ENCODE peak calls at places on chromosome 9, in six cellular contexts. Z is ovary, I is spleen, Q is stomach, A is esophagus squamous epithelium, J is gastrocnemius medialis. M is an unnamed sample. For H3K36me3, the result is how much of the 10 kb centered on the place peaks cover.

GRCh38 chr9:135075234-135076142 is 12.0 kb upstream of the OLFM1 start:
- DNase-seq in Z (peak), I (peak), Q (peak), A (no peak), J (no peak), M (peak)

GRCh38 chr9:126763130-126763764 is 41.6 kb upstream of the ZBTB43 start:
- DNase-seq in Z (no peak), I (no peak), Q (no peak), A (no peak), J (no peak), M (no peak)

GRCh38 chr9:33946779-33947535 is 101.7 kb downstream of the UBAP2 start:
- DNase-seq in Z (no peak), I (no peak), Q (no peak), A (no peak), J (no peak), M (no peak)

GRCh38 chr9:16869140-16869903 is 1.1 kb downstream of the BNC2 start:
- DNase-seq in Z (peak), I (no peak), Q (no peak), A (no peak), J (no peak), M (peak)

GRCh38 chr9:104944356-104944755 is 16.4 kb upstream of the ABCA1 start:
- DNase-seq in Z (no peak), I (no peak), Q (no peak), A (no peak), J (no peak), M (no peak)

GRCh38 chr9:104911029-104911607 is 16.8 kb downstream of the ABCA1 start:
- DNase-seq in Z (no peak), I (no peak), Q (no peak), A (no peak), J (no peak), M (no peak)

GRCh38 chr9:135862781-135863180 is 44.6 kb downstream of the CAMSAP1 start:
- DNase-seq in Z (no peak), I (no peak), Q (no peak), A (no peak), J (no peak), M (no peak)

GRCh38 chr9:68533678-68534077 is 7.0 kb downstream of the TMEM252 start:
- DNase-seq in Z (no peak), I (no peak), Q (no peak), A (no peak), J (no peak), M (no peak)

GRCh38 chr9:26243722-26244121 is 565.5 kb upstream of the TUSC1 start:
- DNase-seq in Z (no peak), I (no peak), Q (no peak), A (no peak), J (no peak), M (no peak)

GRCh38 chr9:97848237-97848581 is 4.8 kb upstream of the FOXE1 start:
- DNase-seq in Z (no peak), I (no peak), Q (no peak), A (no peak), J (no peak), M (no peak)

DNA sequence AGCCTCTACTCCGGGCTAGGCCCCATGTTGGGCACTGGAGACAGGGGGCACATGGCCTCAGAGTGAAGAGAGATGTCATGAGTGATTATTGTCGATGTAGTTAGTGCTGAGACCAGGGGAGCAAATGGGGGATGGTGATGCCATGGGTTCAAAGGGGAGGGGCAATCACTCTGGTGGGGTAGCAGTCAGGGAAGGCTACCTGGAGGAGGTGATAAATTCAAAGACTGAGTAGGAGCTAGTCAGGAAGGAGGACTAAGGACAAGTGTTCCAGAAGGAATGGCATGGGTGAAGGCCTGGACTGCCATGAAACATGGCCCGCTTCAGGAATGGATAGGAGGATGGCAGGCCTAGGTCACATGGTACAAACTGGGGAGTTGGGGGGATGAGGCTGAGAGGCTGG is 41.6 kb downstream of the C9orf50 start:
- DNase-seq in Z (no peak), I (no peak), Q (no peak), A (no peak), J (no peak), M (no peak)
- TF ChIP-seq POLR2A in Z (no peak), I (no peak), Q (no peak), A (no peak), J (no peak), M (no peak)

DNA sequence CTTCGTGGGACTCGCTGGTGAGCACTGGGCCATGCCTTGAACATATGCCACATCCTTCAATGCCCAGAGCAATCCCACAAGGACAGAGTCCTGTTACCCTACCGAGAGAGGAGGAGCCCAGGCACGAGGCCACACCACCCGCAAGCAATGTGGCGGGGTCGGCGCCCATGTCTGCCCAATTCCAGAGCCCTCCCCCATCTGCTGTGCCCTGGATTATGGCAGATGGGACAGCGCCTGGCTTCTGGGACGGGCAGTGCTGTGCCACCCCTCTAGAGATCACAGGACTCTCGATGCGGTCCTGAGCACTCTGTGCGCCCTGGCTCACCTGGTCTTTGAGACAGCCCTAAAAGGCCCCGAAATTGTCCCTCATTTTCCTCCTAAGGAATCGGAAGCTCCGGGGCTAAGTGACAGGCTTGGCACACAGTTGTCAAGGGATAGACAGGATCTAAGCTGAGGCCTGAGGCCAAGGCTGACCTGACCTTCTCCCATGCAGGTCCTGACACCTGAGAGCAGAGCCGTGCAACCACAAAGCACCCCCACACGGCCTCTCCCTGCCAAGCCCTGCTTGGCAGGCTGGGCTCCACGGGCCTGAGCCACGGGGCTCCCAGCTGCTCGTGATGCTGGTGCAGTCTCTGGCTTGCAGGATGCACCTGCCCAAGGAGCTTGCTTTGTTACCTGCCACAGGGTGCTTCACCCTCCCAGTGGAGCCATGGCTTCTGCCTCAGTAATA is 48.8 kb downstream of the PRRT1B start:
- DNase-seq in Z (no peak), I (no peak), Q (no peak), A (no peak), J (peak), M (no peak)
- H3K36me3 ChIP-seq in Z (under half), I (under half), Q (under half), A (under half), J (under half), M (under half)

GRCh38 chr9:20043461-20043860 is 254.6 kb upstream of the SLC24A2 start:
- DNase-seq in Z (no peak), I (no peak), Q (no peak), A (no peak), J (no peak), M (no peak)
- TF ChIP-seq CTCF in Z (no peak), I (no peak), Q (no peak), A (no peak), J (no peak), M (no peak)

GRCh38 chr9:78236511-78236950 is 656 bp downstream of the CEP78 start:
- DNase-seq in Z (no peak), I (no peak), Q (no peak), A (no peak), J (no peak), M (no peak)

GRCh38 chr9:78238061-78239038 is 2.5 kb downstream of the CEP78 start:
- DNase-seq in Z (no peak), I (no peak), Q (no peak), A (no peak), J (no peak), M (no peak)

GRCh38 chr9:78234810-78235209 is 1.1 kb upstream of the CEP78 start:
- DNase-seq in Z (no peak), I (no peak), Q (no peak), A (no peak), J (no peak), M (no peak)

GRCh38 chr9:78235296-78235770 is 542 bp upstream of the CEP78 start:
- DNase-seq in Z (no peak), I (no peak), Q (no peak), A (no peak), J (no peak), M (no peak)

GRCh38 chr9:78235771-78236510 is at the start of gene CEP78:
- DNase-seq in Z (peak), I (peak), Q (peak), A (peak), J (peak), M (peak)
- TF ChIP-seq POLR2A in Z (no peak), I (no peak), Q (peak), A (no peak), J (peak), M (peak)

DNA sequence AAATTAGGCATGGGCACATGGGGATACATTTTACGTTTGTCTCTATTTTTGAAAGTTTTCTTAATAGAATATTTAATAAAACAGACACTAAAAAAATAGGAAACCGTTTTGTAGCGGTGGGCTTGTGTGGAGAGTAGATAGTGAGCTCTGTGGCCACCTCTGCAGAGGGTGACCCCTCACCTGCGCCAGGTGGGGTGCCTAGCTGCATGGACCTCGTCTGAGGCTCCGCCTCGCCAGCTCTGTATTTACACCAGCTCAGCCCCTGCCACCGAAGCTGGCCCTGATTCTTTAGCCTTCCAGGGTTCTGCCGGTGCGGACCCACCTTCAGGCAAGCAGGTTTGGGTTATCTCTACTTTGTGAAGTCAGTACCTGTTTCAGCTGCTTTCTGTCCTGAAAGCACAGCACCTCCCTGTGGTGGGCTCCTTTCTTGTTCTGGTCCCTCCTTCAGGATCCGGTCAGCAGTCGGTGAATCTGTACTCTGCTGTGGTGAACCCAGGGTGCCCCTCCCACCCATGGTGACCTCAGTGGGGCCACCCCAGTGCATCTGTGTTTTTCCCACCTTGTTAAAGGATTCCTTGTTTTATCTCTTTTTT is 105.2 kb upstream of the CACNA1B start:
- DNase-seq in Z (no peak), I (peak), Q (no peak), A (no peak), J (no peak), M (no peak)
- H3K36me3 ChIP-seq in Z (under half), I (under half), Q (under half), A (under half), J (under half), M (under half)

GRCh38 chr9:123365287-123365880 is 9.4 kb downstream of the CRB2 start:
- DNase-seq in Z (no peak), I (no peak), Q (no peak), A (no peak), J (no peak), M (no peak)
- TF ChIP-seq CTCF in Z (no peak), I (no peak), Q (no peak), A (no peak), J (no peak), M (no peak)

DNA sequence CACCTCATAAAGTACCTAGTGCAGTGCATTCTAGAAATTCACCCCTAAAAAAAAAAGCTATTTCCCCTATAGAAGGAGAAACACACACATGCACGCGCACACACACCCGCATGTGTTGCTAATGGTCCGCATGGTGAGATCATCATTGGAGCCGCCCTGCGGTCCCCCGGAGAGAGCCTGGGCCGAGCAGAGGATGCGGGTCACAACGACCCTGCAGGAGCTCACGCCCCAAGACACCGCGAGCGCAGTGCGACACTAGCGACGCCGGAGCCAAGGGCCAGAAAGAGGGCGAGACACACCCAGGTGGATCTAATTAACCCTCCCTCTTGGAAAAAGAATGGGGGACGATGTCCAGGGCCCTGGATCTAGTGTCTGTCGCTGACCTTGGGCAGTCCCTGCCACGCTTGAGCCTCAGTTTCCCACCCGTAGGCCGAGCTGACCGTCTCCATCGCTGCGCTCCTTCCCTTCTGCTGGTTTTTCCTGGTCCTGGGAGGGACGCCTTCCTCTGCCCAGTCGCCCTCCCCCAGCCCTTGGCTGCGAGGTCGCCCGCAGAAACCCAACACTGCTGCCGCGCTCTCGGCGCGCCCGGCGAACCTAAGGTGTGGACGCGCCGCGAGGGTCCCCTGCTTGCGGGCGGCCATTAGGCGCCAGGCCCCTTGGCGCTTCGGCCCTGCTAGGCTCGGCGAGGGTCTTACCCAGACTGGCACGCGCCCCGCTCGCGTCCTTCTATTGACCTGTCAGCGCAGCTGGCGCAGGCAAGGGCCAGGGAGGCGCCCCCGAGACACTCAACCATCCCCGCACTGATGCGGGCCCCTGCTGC is 47.6 kb upstream of the RNF20 start:
- DNase-seq in Z (peak), I (no peak), Q (peak), A (no peak), J (no peak), M (peak)
- TF ChIP-seq POLR2A in Z (peak), I (no peak), Q (no peak), A (no peak), J (no peak), M (peak)

DNA sequence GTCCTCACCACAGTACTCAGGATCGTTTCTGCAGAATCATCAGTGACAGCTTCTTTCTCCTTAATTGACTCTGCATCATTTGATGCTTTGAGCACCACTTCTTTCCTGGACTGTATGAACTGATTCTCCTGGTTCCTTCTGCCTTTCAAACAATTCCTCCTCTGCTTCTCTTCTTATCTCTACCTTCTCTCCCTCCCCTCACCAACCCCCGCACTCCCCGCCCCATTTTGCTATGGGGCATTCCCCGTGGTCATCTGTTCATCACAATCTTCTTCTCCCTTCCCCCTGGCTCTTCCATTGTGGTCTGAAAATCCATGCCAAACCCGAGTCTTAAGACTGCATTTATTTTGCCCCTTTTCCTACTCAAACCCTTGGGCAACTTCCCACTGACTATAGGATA is 57.9 kb downstream of the FAM78A start:
- DNase-seq in Z (no peak), I (no peak), Q (no peak), A (no peak), J (no peak), M (no peak)
- H3K36me3 ChIP-seq in Z (under half), I (under half), Q (under half), A (under half), J (under half), M (under half)

GRCh38 chr9:3331801-3332200 is 194.0 kb downstream of the RFX3 start:
- DNase-seq in Z (no peak), I (no peak), Q (no peak), A (no peak), J (no peak), M (no peak)
- TF ChIP-seq CTCF in Z (no peak), I (no peak), Q (no peak), A (no peak), J (no peak), M (no peak)

GRCh38 chr9:93064392-93065124 is 6.1 kb downstream of the SUSD3 start:
- DNase-seq in Z (no peak), I (peak), Q (peak), A (peak), J (no peak), M (no peak)
- TF ChIP-seq POLR2A in Z (no peak), I (no peak), Q (no peak), A (no peak), J (no peak), M (no peak)